ENCODE peak calls at places on chromosomes 16 and 17, in four cellular contexts. Q is upper lobe of left lung, R is heart left ventricle, N is K562. Z is an unnamed sample. For H3K4me1, the result is how much of the 10 kb centered on the place peaks cover.

GRCh38 chr16:52191533-52192134 is 355.3 kb downstream of the TOX3 start:
- ATAC-seq in N (peak), Q (peak), R (peak), Z (no peak)

GRCh38 chr17:41308918-41309359 is at the start of gene KRTAP16-1:
- ATAC-seq in R (no peak), N (no peak), Q (no peak), Z (no peak)

GRCh38 chr17:39863244-39863917 is 731 bp downstream of the IKZF3 start:
- ATAC-seq in R (no peak), Q (no peak), N (no peak), Z (no peak)

GRCh38 chr16:870856-871561 is 70.5 kb upstream of the GNG13 start:
- ATAC-seq in N (no peak), R (no peak), Q (no peak), Z (no peak)

GRCh38 chr17:81804559-81805399 is 829 bp downstream of the GCGR start:
- ATAC-seq in N (no peak), Q (no peak), R (no peak), Z (no peak)

GRCh38 chr17:82566129-82566995 is 46.8 kb downstream of the FOXK2 start:
- ATAC-seq in Q (peak), N (no peak), R (no peak), Z (no peak)

GRCh38 chr16:66858740-66859396 is 14.7 kb downstream of the CA7 start:
- ATAC-seq in N (no peak), Q (peak), R (peak), Z (no peak)

GRCh38 chr17:68141050-68141449 is 105.5 kb downstream of the KPNA2 start:
- ATAC-seq in N (no peak), Q (no peak), R (no peak), Z (no peak)

GRCh38 chr17:4998666-4999428 is 1.1 kb downstream of the KIF1C start:
- ATAC-seq in R (no peak), N (no peak), Q (no peak), Z (no peak)

GRCh38 chr17:19433727-19434340 is 22.8 kb downstream of the RNF112 start:
- ATAC-seq in R (no peak), N (no peak), Q (no peak), Z (no peak)

GRCh38 chr17:66146394-66146793 is 45.5 kb downstream of the CEP112 start:
- ATAC-seq in N (no peak), R (no peak), Q (no peak), Z (no peak)

GRCh38 chr16:81625544-81626152 is 153.4 kb upstream of the PLCG2 start:
- ATAC-seq in Q (peak), N (peak), R (peak), Z (peak)

GRCh38 chr16:12054396-12054795 is 77.9 kb downstream of the SNX29 start:
- ATAC-seq in Q (no peak), R (no peak), N (no peak), Z (no peak)

GRCh38 chr17:45388604-45389325 is 43.9 kb downstream of the ARHGAP27 start:
- ATAC-seq in N (no peak), R (no peak), Q (no peak), Z (no peak)

GRCh38 chr17:77100009-77100408 is 40.8 kb upstream of the SEC14L1 start:
- ATAC-seq in R (peak), N (no peak), Q (peak), Z (peak)

GRCh38 chr17:64920419-64921172 is 1.3 kb upstream of the LRRC37A3 start:
- ATAC-seq in R (no peak), Q (no peak), N (no peak), Z (no peak)

GRCh38 chr16:73768786-73769203 is 527.8 kb upstream of the PSMD7 start:
- ATAC-seq in R (no peak), N (no peak), Q (no peak), Z (no peak)

GRCh38 chr17:45425125-45425983 is 7.3 kb downstream of the ARHGAP27 start:
- ATAC-seq in Q (peak), R (peak), N (peak), Z (no peak)

GRCh38 chr16:30972872-30973271 is 12.1 kb upstream of the HSD3B7 start:
- ATAC-seq in N (peak), R (no peak), Q (no peak), Z (no peak)

GRCh38 chr16:13176711-13177110 is 275.3 kb downstream of the SHISA9 start:
- ATAC-seq in N (no peak), Q (no peak), R (no peak), Z (no peak)

GRCh38 chr17:30824002-30824355 is 513 bp downstream of the CRLF3 start:
- ATAC-seq in R (peak), Q (no peak), N (peak), Z (no peak)

GRCh38 chr17:78946631-78947030 is 21.4 kb upstream of the TIMP2 start:
- ATAC-seq in Q (no peak), R (no peak), N (no peak), Z (no peak)

GRCh38 chr16:80330803-80331202 is 210.0 kb upstream of the DYNLRB2 start:
- ATAC-seq in N (no peak), R (no peak), Q (no peak), Z (no peak)

GRCh38 chr16:20747030-20747816 is 5.6 kb upstream of the THUMPD1 start:
- ATAC-seq in Q (no peak), N (peak), R (no peak), Z (no peak)

GRCh38 chr16:48963306-48963705 is 318.3 kb downstream of the CBLN1 start:
- ATAC-seq in Q (no peak), N (no peak), R (no peak), Z (no peak)

GRCh38 chr16:57747996-57748395 is 12.4 kb downstream of the KATNB1 start:
- ATAC-seq in R (no peak), Q (no peak), N (no peak), Z (no peak)

DNA sequence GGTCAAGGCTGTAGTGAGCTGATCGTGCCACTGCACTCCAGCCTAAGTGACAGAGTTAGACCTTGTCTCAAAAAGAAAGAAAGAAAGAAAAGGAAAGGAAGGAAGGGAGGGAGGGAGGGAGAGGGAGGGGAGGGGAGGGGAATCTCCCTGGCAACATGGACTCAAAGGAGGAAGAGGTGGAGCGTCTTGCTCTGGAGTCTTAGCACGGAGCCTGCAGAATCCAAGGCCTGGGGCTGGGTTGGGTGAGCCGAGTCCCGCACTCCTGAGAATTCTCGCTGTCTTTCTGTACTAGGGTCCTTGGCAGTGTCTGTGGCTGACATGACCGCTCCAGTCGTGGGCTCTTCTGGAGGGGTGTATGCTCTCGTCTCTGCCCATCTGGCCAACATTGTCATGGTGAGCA is 36.9 kb downstream of the C17orf75 start:
- ATAC-seq in N (no peak), R (no peak), Q (no peak), Z (no peak)
- H3K4me1 ChIP-seq in N (under half), R (under half), Q (under half), Z (under half)

DNA sequence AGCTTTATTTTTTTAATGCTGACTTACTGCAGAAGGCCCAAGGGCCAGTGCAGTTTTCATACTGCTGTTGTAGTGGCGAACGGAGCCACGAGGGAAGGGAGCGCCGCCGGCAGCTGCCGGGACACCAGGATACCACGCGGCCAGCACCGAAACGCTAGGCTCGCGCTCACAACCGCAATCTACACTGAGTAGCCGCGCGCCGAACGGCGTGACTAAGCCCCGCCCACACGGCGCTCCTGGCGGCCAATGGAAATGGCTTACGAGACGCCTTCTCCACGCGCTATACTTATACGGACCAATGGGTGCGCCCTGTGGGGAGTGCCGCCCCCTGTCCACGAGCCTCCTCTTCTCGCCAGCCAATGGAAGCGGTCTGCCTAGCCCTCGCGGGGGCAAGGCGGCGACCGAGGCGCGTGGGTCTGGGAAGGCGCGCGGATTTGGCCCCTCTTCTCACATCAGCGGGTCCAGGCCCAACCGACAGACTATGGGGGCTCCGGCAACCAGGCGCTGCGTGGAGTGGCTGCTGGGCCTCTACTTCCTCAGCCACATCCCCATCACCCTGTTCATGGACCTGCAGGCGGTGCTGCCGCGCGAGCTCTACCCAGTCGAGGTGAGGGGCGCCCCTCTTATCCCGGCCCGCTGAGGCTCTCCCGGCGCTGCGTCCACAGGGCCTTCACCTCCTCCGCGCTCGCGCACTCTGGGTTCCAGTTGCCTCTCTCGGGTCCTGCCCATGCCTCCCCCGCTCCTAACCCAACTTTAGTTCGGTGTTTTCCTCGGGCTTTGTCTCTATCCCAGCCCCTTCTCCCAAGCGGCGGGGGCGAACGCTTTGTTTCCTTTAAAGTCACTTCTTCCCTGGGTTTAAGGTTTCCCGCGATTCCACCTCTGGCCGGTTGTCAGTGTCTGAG is at the start of gene TMEM97:
- ATAC-seq in N (peak), R (peak), Q (peak), Z (peak)
- TF ChIP-seq POLR2A in N (peak), R (no peak), Q (no peak), Z (no peak)

GRCh38 chr16:84732674-84733352 is 33.0 kb downstream of the USP10 start:
- ATAC-seq in Q (no peak), N (peak), R (no peak), Z (no peak)
- H3K4me1 ChIP-seq in Q (under half), N (under half), R (under half), Z (under half)

GRCh38 chr16:16028311-16028999 is 79.0 kb downstream of the ABCC1 start:
- ATAC-seq in N (no peak), R (no peak), Q (no peak), Z (no peak)

GRCh38 chr16:16027728-16028310 is 78.4 kb downstream of the ABCC1 start:
- ATAC-seq in R (peak), N (no peak), Q (no peak), Z (no peak)

GRCh38 chr16:16021988-16022682 is 72.7 kb downstream of the ABCC1 start:
- ATAC-seq in N (peak), R (peak), Q (peak), Z (peak)

GRCh38 chr16:16022683-16023064 is 73.3 kb downstream of the ABCC1 start:
- ATAC-seq in Q (no peak), R (no peak), N (peak), Z (no peak)

GRCh38 chr16:16025214-16025968 is 76.0 kb downstream of the ABCC1 start:
- ATAC-seq in Q (no peak), R (no peak), N (no peak), Z (peak)
- TF ChIP-seq POLR2A in Q (no peak), R (no peak), N (no peak), Z (no peak)

DNA sequence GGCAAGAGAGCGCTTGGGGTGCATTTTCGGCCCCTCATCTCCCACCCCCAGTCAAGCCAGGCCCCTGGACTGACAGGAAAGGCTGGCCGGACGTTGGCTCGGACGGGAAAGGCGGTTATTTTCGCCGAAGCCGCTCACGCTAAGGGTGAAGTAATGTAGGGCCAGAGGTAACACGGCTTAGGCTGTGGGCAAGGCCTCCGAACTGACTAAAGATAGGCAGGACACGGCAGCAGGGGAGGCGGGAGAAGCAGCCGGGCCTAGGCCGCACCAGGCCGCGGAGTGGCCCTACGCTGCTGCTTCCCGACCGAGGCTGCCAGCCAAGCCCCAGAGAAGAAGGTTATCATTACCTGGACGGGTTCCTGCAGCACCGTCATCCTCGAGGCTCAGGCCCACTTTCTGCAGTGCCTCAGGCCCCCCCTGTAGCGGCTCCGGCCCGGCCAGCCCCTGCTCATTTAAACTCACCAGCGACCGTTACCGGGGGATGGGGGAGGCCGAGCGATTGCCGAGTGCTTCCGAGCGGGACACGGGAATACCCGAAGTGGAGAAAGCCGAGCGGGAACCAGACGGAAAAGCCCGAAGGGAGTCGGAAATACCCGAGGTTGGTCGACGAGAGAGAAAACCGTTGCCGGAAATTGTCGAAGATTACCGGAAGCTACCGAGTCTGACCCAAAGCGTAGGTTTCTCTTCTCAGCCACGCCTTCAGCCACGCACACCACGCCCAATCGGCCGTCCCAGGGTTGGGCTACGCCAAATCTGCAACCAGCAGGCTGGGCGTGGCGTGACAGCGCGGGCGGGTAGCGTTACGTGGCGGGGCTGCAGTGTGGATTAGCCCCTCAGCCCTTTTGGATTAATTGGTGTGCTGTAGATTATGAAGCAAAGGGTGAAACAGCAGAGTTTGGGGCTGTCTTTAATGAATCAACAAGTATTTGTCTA is at the start of gene CDC27:
- ATAC-seq in Q (peak), R (peak), N (peak), Z (peak)
- H3K4me1 ChIP-seq in Q (under half), R (under half), N (under half), Z (under half)

Z was measured in gastroesophageal sphincter.